ENCODE peak calls at places on chromosomes 12 and 14, in four cellular contexts. One of them, this sample, is unnamed.
A peak's percentile ranks its signal among the peaks of the same experiment; 100 is the strongest.

GRCh38 chr12:10175849-10176641 is 2.8 kb upstream of the TMEM52B start:
- DNase-seq in fibroblast of villous mesenchyme: no peak
- DNase-seq in stimulated activated CD4-positive, alpha-beta T cell treated with anti-CD3 and anti-CD28 coated beads, Interleukin-4, amount 100 ng/mL, for 1 hour: no peak
- DNase-seq in GM13977: no peak
- DNase-seq in this sample: no peak

GRCh38 chr12:117213295-117213808 is 23.1 kb upstream of the FBXO21 start:
- DNase-seq in fibroblast of villous mesenchyme: no peak
- DNase-seq in stimulated activated CD4-positive, alpha-beta T cell treated with anti-CD3 and anti-CD28 coated beads, Interleukin-4, amount 100 ng/mL, for 1 hour: no peak
- DNase-seq in GM13977: no peak
- DNase-seq in this sample: no peak

GRCh38 chr12:26318661-26319068 is 123.3 kb downstream of the SSPN start:
- DNase-seq in fibroblast of villous mesenchyme: peak; percentile 89
- DNase-seq in stimulated activated CD4-positive, alpha-beta T cell treated with anti-CD3 and anti-CD28 coated beads, Interleukin-4, amount 100 ng/mL, for 1 hour: no peak
- DNase-seq in GM13977: peak; percentile 37
- DNase-seq in this sample: peak; percentile 44

GRCh38 chr12:64390275-64390851 is at the start of gene C12orf56:
- DNase-seq in fibroblast of villous mesenchyme: peak; percentile 13
- DNase-seq in stimulated activated CD4-positive, alpha-beta T cell treated with anti-CD3 and anti-CD28 coated beads, Interleukin-4, amount 100 ng/mL, for 1 hour: peak; percentile 20
- DNase-seq in GM13977: peak; percentile 34
- DNase-seq in this sample: peak; percentile 35

GRCh38 chr12:26331960-26332359 is 136.6 kb downstream of the SSPN start:
- DNase-seq in fibroblast of villous mesenchyme: no peak
- DNase-seq in stimulated activated CD4-positive, alpha-beta T cell treated with anti-CD3 and anti-CD28 coated beads, Interleukin-4, amount 100 ng/mL, for 1 hour: no peak
- DNase-seq in GM13977: no peak
- DNase-seq in this sample: no peak

GRCh38 chr12:56129210-56129691 is 1.2 kb downstream of the ESYT1 start:
- DNase-seq in fibroblast of villous mesenchyme: peak; percentile 53
- DNase-seq in stimulated activated CD4-positive, alpha-beta T cell treated with anti-CD3 and anti-CD28 coated beads, Interleukin-4, amount 100 ng/mL, for 1 hour: peak; percentile 58
- DNase-seq in GM13977: peak; percentile 69
- DNase-seq in this sample: peak; percentile 65

GRCh38 chr12:85781751-85782150 is 54.5 kb downstream of the RASSF9 start:
- DNase-seq in fibroblast of villous mesenchyme: no peak
- DNase-seq in stimulated activated CD4-positive, alpha-beta T cell treated with anti-CD3 and anti-CD28 coated beads, Interleukin-4, amount 100 ng/mL, for 1 hour: no peak
- DNase-seq in GM13977: no peak
- DNase-seq in this sample: no peak

GRCh38 chr14:62234849-62235248 is 472.6 kb downstream of the SNAPC1 start:
- DNase-seq in fibroblast of villous mesenchyme: no peak
- DNase-seq in stimulated activated CD4-positive, alpha-beta T cell treated with anti-CD3 and anti-CD28 coated beads, Interleukin-4, amount 100 ng/mL, for 1 hour: no peak
- DNase-seq in GM13977: no peak
- DNase-seq in this sample: no peak

GRCh38 chr14:24986206-24986893 is 63.6 kb downstream of the STXBP6 start:
- DNase-seq in fibroblast of villous mesenchyme: peak; percentile 60
- DNase-seq in stimulated activated CD4-positive, alpha-beta T cell treated with anti-CD3 and anti-CD28 coated beads, Interleukin-4, amount 100 ng/mL, for 1 hour: no peak
- DNase-seq in GM13977: no peak
- DNase-seq in this sample: no peak

GRCh38 chr14:41749425-41749824 is 142.7 kb downstream of the LRFN5 start:
- DNase-seq in fibroblast of villous mesenchyme: peak; percentile 19
- DNase-seq in stimulated activated CD4-positive, alpha-beta T cell treated with anti-CD3 and anti-CD28 coated beads, Interleukin-4, amount 100 ng/mL, for 1 hour: no peak
- DNase-seq in GM13977: no peak
- DNase-seq in this sample: peak; percentile 7

GRCh38 chr12:51450816-51451215 is 26.2 kb downstream of the SLC4A8 start:
- DNase-seq in fibroblast of villous mesenchyme: peak; percentile 44
- DNase-seq in stimulated activated CD4-positive, alpha-beta T cell treated with anti-CD3 and anti-CD28 coated beads, Interleukin-4, amount 100 ng/mL, for 1 hour: no peak
- DNase-seq in GM13977: no peak
- DNase-seq in this sample: no peak